ENCODE peak calls at places on chromosomes 6 and 20, in nine cellular contexts. N is Peyer's patch; T is right atrium auricular region; K is CD4-positive, alpha-beta T cell; C is A549; D is CD8-positive, alpha-beta memory T cell; L is stomach; Q is psoas muscle; G is CD8-positive, alpha-beta T cell. H is an unnamed sample. For H3K9me3, the result is how much of the 10 kb centered on the place peaks cover.

GRCh38 chr20:47789081-47789998 is 4.1 kb upstream of the SULF2 start:
- DNase-seq in N (no peak), T (no peak), K (no peak), C (no peak), D (no peak), L (no peak), Q (no peak), G (no peak), H (no peak)

GRCh38 chr6:57177545-57178225 is 5.6 kb downstream of the BAG2 start:
- DNase-seq in N (no peak), T (peak), K (no peak), C (no peak), D (no peak), L (no peak), Q (peak), G (no peak), H (no peak)

GRCh38 chr20:17725094-17725835 is 25.5 kb downstream of the BANF2 start:
- DNase-seq in N (no peak), T (no peak), K (no peak), C (no peak), D (no peak), L (no peak), Q (no peak), G (no peak), H (no peak)

GRCh38 chr6:133957780-133958242 is 4.8 kb downstream of the TBPL1 start:
- DNase-seq in N (no peak), T (no peak), K (no peak), C (no peak), D (no peak), L (no peak), Q (no peak), G (no peak), H (no peak)

GRCh38 chr6:118705799-118706481 is 54.5 kb upstream of the CEP85L start:
- DNase-seq in N (no peak), T (no peak), K (no peak), C (no peak), D (peak), L (no peak), Q (no peak), G (no peak), H (no peak)

GRCh38 chr20:16575390-16576140 is 2.3 kb upstream of the KIF16B start:
- DNase-seq in N (no peak), T (no peak), K (no peak), C (peak), D (no peak), L (no peak), Q (no peak), G (no peak), H (no peak)

GRCh38 chr6:90484903-90485302 is 102.0 kb downstream of the MAP3K7 start:
- DNase-seq in N (no peak), T (no peak), K (no peak), C (no peak), D (no peak), L (no peak), Q (no peak), G (no peak), H (no peak)

GRCh38 chr6:99522531-99522930 is 7.3 kb upstream of the USP45 start:
- DNase-seq in N (no peak), T (no peak), K (no peak), C (peak), D (no peak), L (no peak), Q (peak), G (no peak), H (no peak)

GRCh38 chr20:56801991-56802740 is 173.1 kb downstream of the TFAP2C start:
- DNase-seq in N (no peak), T (no peak), K (no peak), C (no peak), D (no peak), L (no peak), Q (no peak), G (no peak), H (no peak)

GRCh38 chr6:56749632-56750151 is 107.0 kb upstream of the DST start:
- DNase-seq in N (no peak), T (no peak), K (no peak), C (peak), D (no peak), L (no peak), Q (no peak), G (no peak), H (no peak)

GRCh38 chr6:111870054-111870750 is 3.0 kb downstream of the FYN start:
- DNase-seq in N (no peak), T (no peak), K (no peak), C (no peak), D (no peak), L (no peak), Q (no peak), G (no peak), H (no peak)

GRCh38 chr6:32149932-32150920 is 1.5 kb downstream of the PRRT1 start:
- DNase-seq in N (no peak), T (no peak), K (no peak), C (no peak), D (no peak), L (no peak), Q (no peak), G (no peak), H (no peak)

GRCh38 chr20:44904377-44904776 is 5.5 kb upstream of the PABPC1L start:
- DNase-seq in N (no peak), T (no peak), K (no peak), C (no peak), D (no peak), L (no peak), Q (no peak), G (no peak), H (no peak)

GRCh38 chr6:134425521-134426316 is 107.8 kb upstream of the SGK1 start:
- DNase-seq in N (no peak), T (no peak), K (no peak), C (no peak), D (no peak), L (no peak), Q (no peak), G (no peak), H (no peak)

GRCh38 chr6:83193747-83194582 is 808 bp downstream of the RWDD2A start:
- DNase-seq in N (peak), T (no peak), K (peak), C (peak), D (peak), L (peak), Q (peak), G (no peak), H (peak)

GRCh38 chr6:143112837-143113236 is 52.1 kb downstream of the AIG1 start:
- DNase-seq in N (no peak), T (no peak), K (no peak), C (no peak), D (no peak), L (no peak), Q (no peak), G (no peak), H (no peak)

GRCh38 chr20:24866008-24866407 is 83.1 kb upstream of the CST7 start:
- DNase-seq in N (no peak), T (no peak), K (no peak), C (no peak), D (no peak), L (no peak), Q (no peak), G (no peak), H (no peak)

GRCh38 chr6:52541135-52541534 is 35.7 kb downstream of the TRAM2 start:
- DNase-seq in N (no peak), T (no peak), K (no peak), C (no peak), D (no peak), L (no peak), Q (no peak), G (no peak), H (no peak)

GRCh38 chr6:132076452-132076851 is 125.3 kb upstream of the CCN2 start:
- DNase-seq in N (no peak), T (no peak), K (no peak), C (no peak), D (no peak), L (no peak), Q (no peak), G (no peak), H (no peak)

GRCh38 chr20:8721098-8721497 is 347.8 kb upstream of the PLCB4 start:
- DNase-seq in N (no peak), T (peak), K (no peak), C (peak), D (peak), L (peak), Q (peak), G (no peak), H (no peak)

GRCh38 chr6:93423542-93423941 is 4.2 kb upstream of the EPHA7 start:
- DNase-seq in N (no peak), T (no peak), K (no peak), C (no peak), D (no peak), L (no peak), Q (peak), G (no peak), H (no peak)

GRCh38 chr6:109872549-109872948 is 105.6 kb upstream of the GPR6 start:
- DNase-seq in N (no peak), T (no peak), K (no peak), C (no peak), D (no peak), L (no peak), Q (no peak), G (no peak), H (no peak)

GRCh38 chr6:161029195-161029809 is 37.7 kb downstream of the MAP3K4 start:
- DNase-seq in N (no peak), T (no peak), K (no peak), C (no peak), D (no peak), L (no peak), Q (no peak), G (no peak), H (no peak)

GRCh38 chr6:117481926-117482239 is 591 bp upstream of the DCBLD1 start:
- DNase-seq in N (no peak), T (no peak), K (no peak), C (no peak), D (no peak), L (no peak), Q (no peak), G (no peak), H (no peak)

GRCh38 chr6:7424967-7425807 is 35.6 kb downstream of the RIOK1 start:
- DNase-seq in N (no peak), T (no peak), K (no peak), C (peak), D (no peak), L (no peak), Q (no peak), G (no peak), H (no peak)

GRCh38 chr20:3047486-3048419 is 1.9 kb downstream of the MRPS26 start:
- DNase-seq in N (no peak), T (no peak), K (no peak), C (no peak), D (no peak), L (no peak), Q (no peak), G (no peak), H (no peak)

GRCh38 chr6:79548310-79548709 is 11.1 kb upstream of the LCA5 start:
- DNase-seq in N (no peak), T (no peak), K (no peak), C (no peak), D (no peak), L (no peak), Q (no peak), G (no peak), H (no peak)

GRCh38 chr6:169411296-169411695 is 157.7 kb upstream of the THBS2 start:
- DNase-seq in N (no peak), T (no peak), K (no peak), C (no peak), D (no peak), L (no peak), Q (no peak), G (no peak), H (no peak)
- H3K9me3 ChIP-seq in N (under half), T (under half), K (under half), C (under half), D (under half), L (under half), Q (under half), G (under half), H (under half)

DNA sequence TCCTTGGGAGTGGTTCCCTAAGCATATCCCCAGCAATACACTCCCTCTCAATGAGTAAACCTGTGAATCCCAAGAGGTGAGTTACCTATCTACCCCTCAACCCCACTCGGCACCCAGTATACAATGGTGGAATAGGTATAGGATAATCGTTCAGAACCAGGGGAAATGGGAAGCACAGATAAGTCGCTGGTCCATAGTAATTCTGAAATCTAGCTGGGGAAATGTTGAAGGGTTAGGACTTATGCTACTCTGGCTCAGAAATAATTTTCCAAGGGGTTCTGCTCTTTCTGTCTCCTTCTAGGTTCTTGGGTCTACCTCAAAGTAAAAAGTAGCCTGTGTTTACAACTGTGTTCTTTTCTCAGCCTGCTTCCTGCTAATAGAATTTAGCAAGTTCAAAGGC is 62.3 kb upstream of the NNAT start:
- DNase-seq in N (no peak), T (no peak), K (no peak), C (no peak), D (no peak), L (no peak), Q (no peak), G (no peak), H (no peak)
- H3K9me3 ChIP-seq in N (under half), T (under half), K (under half), C (half or more), D (under half), L (under half), Q (under half), G (under half), H (under half)

DNA sequence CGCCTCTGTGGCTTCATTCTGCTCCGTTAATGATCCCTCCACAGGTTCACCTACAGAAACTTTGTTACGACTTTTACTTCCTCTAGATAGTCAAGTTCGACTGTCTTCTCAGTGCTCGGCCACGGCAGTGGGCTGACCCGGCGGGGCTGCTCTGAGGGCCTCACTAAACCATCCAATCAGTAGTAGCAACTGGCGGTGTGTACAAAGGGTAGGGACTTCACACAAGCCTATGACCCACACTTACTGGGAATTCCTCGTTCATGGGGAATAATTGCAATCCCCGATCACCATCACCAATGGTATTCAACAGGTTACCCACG is 1959.2 kb upstream of the DEFB115 start:
- DNase-seq in N (no peak), T (no peak), K (no peak), C (no peak), D (no peak), L (no peak), Q (no peak), G (no peak), H (no peak)
- H3K9me3 ChIP-seq in N (under half), T (under half), K (under half), C (under half), D (under half), L (half or more), Q (under half), G (under half), H (under half)

GRCh38 chr20:35200255-35200654 is 26.2 kb upstream of the MMP24 start:
- DNase-seq in N (no peak), T (no peak), K (no peak), C (no peak), D (no peak), L (no peak), Q (no peak), G (no peak), H (no peak)
- H3K9me3 ChIP-seq in N (under half), T (under half), K (under half), C (half or more), D (under half), L (under half), Q (under half), G (under half), H (under half)

GRCh38 chr6:67541591-67541990 is 1093.5 kb upstream of the ADGRB3 start:
- DNase-seq in N (no peak), T (no peak), K (no peak), C (no peak), D (no peak), L (no peak), Q (no peak), G (no peak), H (no peak)
- H3K9me3 ChIP-seq in N (under half), T (under half), K (under half), C (under half), D (under half), L (under half), Q (under half), G (under half), H (under half)